ENCODE peak calls at places on chromosome 11, in five cellular contexts. T, V, I, Y and Z are unnamed samples.

GRCh38 chr11:12410006-12410728 is 32.8 kb downstream of the PARVA start:
- DNase-seq in T (no peak), Y (peak), I (peak), V (peak), Z (no peak)

GRCh38 chr11:113991718-113992458 is 17.0 kb downstream of the HTR3A start:
- DNase-seq in Y (peak), I (no peak), V (no peak), T (no peak), Z (no peak)

GRCh38 chr11:100152751-100153150 is 534.3 kb upstream of the ARHGAP42 start:
- DNase-seq in I (peak), T (no peak), Y (no peak), V (no peak), Z (no peak)

GRCh38 chr11:113957016-113957415 is 17.9 kb upstream of the HTR3A start:
- DNase-seq in I (no peak), V (no peak), T (no peak), Y (no peak), Z (no peak)

GRCh38 chr11:94897330-94897768 is 76.0 kb downstream of the CWC15 start:
- DNase-seq in I (peak), Y (peak), V (peak), T (peak), Z (no peak)

GRCh38 chr11:108497317-108498045 is 703 bp downstream of the POGLUT3 start:
- DNase-seq in I (peak), V (peak), Y (peak), T (peak), Z (peak)

GRCh38 chr11:129285387-129285786 is 90.3 kb upstream of the BARX2 start:
- DNase-seq in I (no peak), V (no peak), T (no peak), Y (no peak), Z (no peak)

GRCh38 chr11:9982796-9983579 is 311.0 kb downstream of the SBF2 start:
- DNase-seq in T (no peak), I (no peak), V (peak), Y (no peak), Z (no peak)

GRCh38 chr11:70200212-70200844 is 2.8 kb upstream of the FADD start:
- DNase-seq in V (peak), I (no peak), T (no peak), Y (no peak), Z (no peak)